ENCODE peak calls at places on chromosomes 6 and 20, in seven cellular contexts. U, N, K, M, P, R and V are unnamed samples.

GRCh38 chr6:1736346-1737105 is 126.8 kb downstream of the FOXC1 start:
- DNase-seq in U (no peak), N (no peak), K (no peak), M (peak; percentile 18), P (no peak), R (no peak), V (no peak)

GRCh38 chr6:105170066-105170465 is 9.7 kb downstream of the POPDC3 start:
- DNase-seq in U (no peak), N (no peak), K (peak; percentile 26), M (peak; percentile 87), P (no peak), R (no peak), V (no peak)

GRCh38 chr6:55668625-55669024 is 89.6 kb upstream of the HMGCLL1 start:
- DNase-seq in U (peak; percentile 47), N (no peak), K (peak; percentile 14), M (peak; percentile 44), P (no peak), R (peak; percentile 47), V (no peak)

GRCh38 chr20:62924567-62925419 is 1.5 kb downstream of the DIDO1 start:
- DNase-seq in U (no peak), N (no peak), K (peak; percentile 39), M (peak; percentile 34), P (no peak), R (peak; percentile 50), V (no peak)

GRCh38 chr6:156378853-156379252 is 398.3 kb upstream of the ARID1B start:
- DNase-seq in U (no peak), N (no peak), K (no peak), M (no peak), P (no peak), R (no peak), V (no peak)

GRCh38 chr20:38635721-38636285 is 34.2 kb downstream of the ARHGAP40 start:
- DNase-seq in U (no peak), N (no peak), K (peak; percentile 33), M (peak; percentile 32), P (no peak), R (no peak), V (no peak)

GRCh38 chr6:169376458-169376857 is 122.8 kb upstream of the THBS2 start:
- DNase-seq in U (no peak), N (no peak), K (no peak), M (no peak), P (no peak), R (no peak), V (no peak)

GRCh38 chr20:47989957-47990356 is 204.7 kb upstream of the SULF2 start:
- DNase-seq in U (no peak), N (no peak), K (no peak), M (no peak), P (no peak), R (no peak), V (no peak)

GRCh38 chr6:41531591-41532582 is 14.3 kb upstream of the FOXP4 start:
- DNase-seq in U (no peak), N (peak; percentile 53), K (peak; percentile 35), M (peak; percentile 67), P (no peak), R (peak; percentile 69), V (no peak)

GRCh38 chr6:23633986-23634385 is 492.0 kb upstream of the NRSN1 start:
- DNase-seq in U (no peak), N (no peak), K (no peak), M (no peak), P (no peak), R (no peak), V (no peak)

GRCh38 chr6:136947037-136947436 is 24.9 kb downstream of the SLC35D3 start:
- DNase-seq in U (no peak), N (no peak), K (no peak), M (no peak), P (no peak), R (peak; percentile 69), V (no peak)

GRCh38 chr6:12538881-12539357 is 177.6 kb upstream of the PHACTR1 start:
- DNase-seq in U (peak; percentile 76), N (no peak), K (peak; percentile 62), M (no peak), P (no peak), R (no peak), V (peak; percentile 94)

GRCh38 chr6:125445054-125445453 is 143.3 kb upstream of the HDDC2 start:
- DNase-seq in U (no peak), N (no peak), K (no peak), M (no peak), P (no peak), R (no peak), V (no peak)

GRCh38 chr6:7418238-7418905 is 28.8 kb downstream of the RIOK1 start:
- DNase-seq in U (no peak), N (no peak), K (no peak), M (peak; percentile 21), P (no peak), R (no peak), V (no peak)

GRCh38 chr6:158057213-158057987 is 75.7 kb downstream of the SYNJ2 start:
- DNase-seq in U (no peak), N (peak; percentile 90), K (peak; percentile 91), M (peak; percentile 98), P (peak; percentile 57), R (no peak), V (peak; percentile 84)

GRCh38 chr20:19973920-19974620 is 43.1 kb upstream of the NAA20 start:
- DNase-seq in U (peak; percentile 89), N (no peak), K (peak; percentile 85), M (peak; percentile 81), P (no peak), R (no peak), V (peak; percentile 89)

DNA sequence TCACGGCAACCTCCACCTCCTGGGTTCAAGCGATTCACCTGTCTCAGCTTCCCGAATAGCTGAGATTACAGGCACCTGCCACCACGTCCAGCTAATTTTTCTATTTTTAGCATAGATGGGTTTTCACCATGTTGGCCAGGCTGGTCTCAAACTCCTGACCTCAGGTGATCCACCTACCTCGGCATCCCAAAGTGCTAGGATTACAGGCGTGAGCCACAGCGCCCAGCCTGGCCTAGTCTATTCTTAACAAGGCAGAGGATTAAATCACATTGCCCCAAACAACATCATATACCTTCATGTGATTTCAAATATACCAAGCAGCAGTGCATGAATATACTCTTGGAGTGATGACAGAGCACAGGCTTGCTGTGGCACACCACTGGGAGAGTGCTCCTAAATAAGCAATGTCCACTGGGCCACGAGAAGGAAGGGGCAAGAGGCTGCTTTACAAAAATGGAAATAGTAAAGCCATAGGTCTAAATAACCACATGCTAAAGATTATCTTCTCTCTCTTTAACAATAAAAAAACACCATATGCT is 76.6 kb upstream of the TULP1 start:
- DNase-seq in U (no peak), N (no peak), K (no peak), M (no peak), P (no peak), R (no peak), V (no peak)
- H3K4me3 ChIP-seq in U (no peak overlapping the region), N (no peak overlapping the region), K (no peak overlapping the region), M (no peak overlapping the region), P (no peak overlapping the region), R (no peak overlapping the region), V (no peak overlapping the region)

DNA sequence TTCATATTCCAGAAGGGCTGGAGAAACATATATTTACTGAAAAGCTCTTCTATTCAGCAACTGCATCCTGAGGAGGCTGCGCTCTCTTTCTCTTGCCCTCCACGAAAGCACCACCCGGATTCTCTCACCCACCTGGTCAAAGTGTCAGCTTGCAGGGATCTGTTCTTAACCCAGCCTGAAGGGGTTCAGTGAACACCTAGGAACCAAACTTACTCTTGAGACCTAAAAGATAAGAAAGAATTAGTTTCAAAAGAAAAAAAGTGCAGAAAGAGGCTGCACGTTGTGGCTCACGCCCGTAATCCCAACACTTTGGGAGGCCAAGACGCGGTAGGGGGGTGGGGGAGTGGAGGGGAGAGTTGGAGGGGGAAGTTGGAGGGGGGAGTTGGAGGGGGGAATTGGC is 18.5 kb downstream of the GPX5 start:
- DNase-seq in U (no peak), N (no peak), K (no peak), M (no peak), P (no peak), R (peak; percentile 61), V (no peak)
- H3K4me3 ChIP-seq in U (no peak overlapping the region), N (no peak overlapping the region), K (peak overlapping the region; percentile 44), M (peak overlapping the region; percentile 22), P (peak overlapping the region; percentile 42), R (peak overlapping the region; percentile 80), V (peak overlapping the region; percentile 13)

GRCh38 chr20:15162061-15162740 is 824.8 kb upstream of the FLRT3 start:
- DNase-seq in U (no peak), N (no peak), K (no peak), M (no peak), P (no peak), R (no peak), V (no peak)
- H3K4me3 ChIP-seq in U (peak overlapping the region; percentile 40), N (no peak overlapping the region), K (no peak overlapping the region), M (no peak overlapping the region), P (peak overlapping the region; percentile 14), R (no peak overlapping the region), V (no peak overlapping the region)

GRCh38 chr6:34673079-34673478 is 23.5 kb downstream of the ILRUN start:
- DNase-seq in U (no peak), N (no peak), K (no peak), M (no peak), P (no peak), R (no peak), V (no peak)
- H3K4me3 ChIP-seq in U (no peak overlapping the region), N (no peak overlapping the region), K (no peak overlapping the region), M (no peak overlapping the region), P (no peak overlapping the region), R (no peak overlapping the region), V (no peak overlapping the region)

DNA sequence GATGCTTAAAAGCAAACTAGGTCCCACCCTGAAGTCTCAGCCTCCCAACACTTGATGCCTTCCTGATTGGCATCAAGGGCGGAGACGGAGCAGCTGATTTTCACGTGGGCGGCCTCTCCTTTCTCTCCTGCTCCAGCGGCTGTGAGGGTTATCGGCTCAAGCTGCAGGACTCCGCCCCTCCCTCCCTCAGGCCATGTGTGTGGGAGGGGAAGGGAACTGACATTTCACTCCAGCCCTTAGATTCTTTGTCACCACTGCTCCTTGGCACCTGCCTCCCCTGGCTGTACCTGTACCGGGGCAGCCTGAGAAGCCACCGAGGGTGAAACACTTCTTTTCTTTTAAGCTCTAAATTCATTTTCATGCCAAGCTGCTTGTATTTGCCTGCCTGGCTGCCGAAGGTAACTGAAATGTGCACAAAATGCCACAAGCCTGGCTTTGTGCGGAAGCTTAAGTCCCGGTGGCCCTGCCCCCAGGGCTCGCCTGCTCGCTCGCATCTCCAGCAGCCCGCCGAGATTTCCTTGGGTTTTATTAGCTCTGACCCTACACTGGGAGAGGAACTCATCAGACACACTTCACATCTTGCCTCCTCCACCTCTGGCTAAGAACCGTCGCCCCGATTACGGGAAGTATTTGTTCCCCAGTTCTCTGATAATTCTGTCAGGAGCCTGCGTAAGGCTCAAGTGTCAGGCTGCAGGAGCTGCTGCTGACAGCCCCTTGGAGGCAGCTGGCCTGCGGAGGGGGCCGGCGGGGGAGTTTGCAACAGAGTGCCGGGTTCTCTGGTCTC is 9.6 kb upstream of the CPNE5 start:
- DNase-seq in U (peak; percentile 88), N (no peak), K (peak; percentile 20), M (no peak), P (no peak), R (peak; percentile 90), V (peak; percentile 73)
- H3K4me3 ChIP-seq in U (no peak overlapping the region), N (no peak overlapping the region), K (no peak overlapping the region), M (no peak overlapping the region), P (no peak overlapping the region), R (peak overlapping the region; percentile 74), V (peak overlapping the region; percentile 7)

DNA sequence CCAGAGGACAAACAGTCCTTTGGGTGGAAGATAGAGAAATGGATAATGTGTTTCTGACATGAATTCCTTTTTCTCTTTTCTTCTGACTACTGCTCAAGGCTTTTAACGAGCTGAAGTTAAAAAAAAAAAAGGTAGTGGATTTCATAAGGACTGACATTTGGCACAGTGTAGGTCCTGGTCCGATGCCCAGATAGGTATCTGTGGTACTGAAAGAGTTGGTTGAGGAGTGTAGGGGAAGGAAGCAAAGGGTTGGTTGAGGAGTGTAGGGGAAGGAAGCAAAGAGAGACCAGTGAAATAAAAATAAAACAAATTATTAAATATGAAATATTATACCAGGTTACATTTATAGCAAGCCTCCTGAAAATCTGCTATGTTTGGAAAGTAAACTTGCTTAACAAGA is 11.8 kb downstream of the UTRN start:
- DNase-seq in U (no peak), N (no peak), K (peak; percentile 30), M (no peak), P (no peak), R (no peak), V (peak; percentile 67)
- H3K4me3 ChIP-seq in U (no peak overlapping the region), N (no peak overlapping the region), K (no peak overlapping the region), M (no peak overlapping the region), P (no peak overlapping the region), R (no peak overlapping the region), V (no peak overlapping the region)